ENCODE peak calls at places on chromosomes 4 and X, in six cellular contexts. Q, R, K, I, M and U are unnamed samples.

GRCh38 chr4:13088726-13089658 is 395.1 kb downstream of the RAB28 start:
- DNase-seq in R (no peak), K (no peak), I (no peak), M (peak), Q (no peak), U (no peak)

GRCh38 chrX:153735274-153735673 is 10.6 kb downstream of the ABCD1 start:
- DNase-seq in K (no peak), M (no peak), Q (no peak), I (no peak), R (no peak), U (no peak)

GRCh38 chr4:138938371-138938699 is 77.2 kb upstream of the NOCT start:
- DNase-seq in Q (peak), R (no peak), I (peak), K (no peak), M (no peak), U (peak)

GRCh38 chr4:47011189-47011518 is 17.8 kb upstream of the GABRA4 start:
- DNase-seq in Q (no peak), K (no peak), R (no peak), I (no peak), M (no peak), U (no peak)

GRCh38 chrX:75155454-75155829 is 641 bp downstream of the ABCB7 start:
- DNase-seq in M (no peak), Q (no peak), R (no peak), I (no peak), K (peak), U (peak)

GRCh38 chr4:22238742-22239141 is 277.1 kb downstream of the ADGRA3 start:
- DNase-seq in K (no peak), I (no peak), M (no peak), Q (peak), R (no peak), U (no peak)

GRCh38 chr4:10033191-10033881 is 12.0 kb upstream of the SLC2A9 start:
- DNase-seq in K (no peak), R (no peak), I (peak), Q (peak), M (peak), U (no peak)

GRCh38 chr4:86762649-86763048 is 86.5 kb downstream of the SLC10A6 start:
- DNase-seq in M (no peak), K (no peak), R (no peak), Q (no peak), I (no peak), U (no peak)

GRCh38 chrX:70525733-70526132 is 81.1 kb downstream of the DLG3 start:
- DNase-seq in K (no peak), Q (peak), I (no peak), R (no peak), M (no peak), U (no peak)

GRCh38 chr4:144399927-144400326 is 246.0 kb upstream of the HHIP start:
- DNase-seq in K (no peak), Q (peak), R (no peak), I (peak), M (peak), U (no peak)

GRCh38 chrX:34350552-34350951 is 218.4 kb upstream of the FAM47A start:
- DNase-seq in Q (no peak), K (no peak), I (peak), R (no peak), M (no peak), U (no peak)

GRCh38 chr4:153156263-153156662 is 48.0 kb upstream of the TRIM2 start:
- DNase-seq in R (no peak), Q (no peak), I (peak), K (no peak), M (no peak), U (no peak)

GRCh38 chrX:39642071-39642470 is 455.7 kb downstream of the BCOR start:
- DNase-seq in R (no peak), M (no peak), K (no peak), I (peak), Q (peak), U (no peak)

GRCh38 chr4:107734120-107734519 is 14.1 kb upstream of the PAPSS1 start:
- DNase-seq in M (no peak), R (no peak), I (peak), K (no peak), Q (no peak), U (no peak)

GRCh38 chrX:20144491-20144890 is 2.9 kb upstream of the EIF1AX start:
- DNase-seq in R (no peak), I (peak), M (peak), K (no peak), Q (no peak), U (no peak)

GRCh38 chrX:110173192-110174175 is 144.4 kb downstream of the AMMECR1 start:
- DNase-seq in Q (no peak), I (peak), M (no peak), R (no peak), K (no peak), U (no peak)

GRCh38 chr4:86356425-86356824 is 3.4 kb downstream of the MAPK10 start:
- DNase-seq in M (no peak), I (no peak), Q (no peak), R (no peak), K (peak), U (no peak)

GRCh38 chr4:6500481-6501135 is 28.2 kb upstream of the PPP2R2C start:
- DNase-seq in M (no peak), Q (no peak), I (no peak), R (peak), K (no peak), U (no peak)

GRCh38 chrX:154327026-154327820 is 31.6 kb downstream of the TKTL1 start:
- DNase-seq in Q (no peak), I (no peak), M (no peak), R (no peak), K (no peak), U (no peak)

GRCh38 chr4:4962928-4963327 is 56.3 kb downstream of the CYTL1 start:
- DNase-seq in I (no peak), K (no peak), M (no peak), R (no peak), Q (no peak), U (no peak)

GRCh38 chrX:41739871-41740270 is 15.9 kb downstream of the GPR82 start:
- DNase-seq in I (no peak), K (no peak), R (no peak), Q (no peak), M (no peak), U (no peak)

GRCh38 chrX:49106930-49107329 is 16.6 kb downstream of the GPKOW start:
- DNase-seq in Q (peak), I (peak), M (peak), R (no peak), K (no peak), U (no peak)

GRCh38 chrX:137431693-137432488 is 134.0 kb upstream of the ZIC3 start:
- DNase-seq in I (no peak), Q (no peak), K (no peak), R (no peak), M (no peak), U (no peak)

GRCh38 chr4:161799687-161800086 is 364.1 kb downstream of the FSTL5 start:
- DNase-seq in I (no peak), Q (no peak), R (no peak), M (no peak), K (no peak), U (no peak)

GRCh38 chr4:168051526-168051925 is 40.8 kb upstream of the ANXA10 start:
- DNase-seq in M (no peak), Q (no peak), K (no peak), R (no peak), I (no peak), U (no peak)

GRCh38 chr4:78987683-78988082 is 48.4 kb upstream of the PAQR3 start:
- DNase-seq in R (no peak), K (no peak), M (no peak), I (no peak), Q (no peak), U (no peak)

GRCh38 chr4:145494666-145495065 is 13.0 kb downstream of the SMAD1 start:
- DNase-seq in I (no peak), Q (no peak), R (no peak), M (no peak), K (no peak), U (no peak)

GRCh38 chr4:160675550-160675949 is 1488.2 kb downstream of the FSTL5 start:
- DNase-seq in K (no peak), I (no peak), M (no peak), Q (no peak), R (no peak), U (no peak)

GRCh38 chr4:16122784-16123183 is 39.0 kb upstream of the PROM1 start:
- DNase-seq in Q (no peak), R (no peak), K (no peak), M (no peak), I (no peak), U (no peak)

GRCh38 chr4:70315928-70316327 is 18.9 kb upstream of the CABS1 start:
- DNase-seq in M (no peak), R (no peak), K (no peak), Q (no peak), I (no peak), U (no peak)

GRCh38 chrX:12685541-12685940 is 105.7 kb upstream of the PRPS2 start:
- DNase-seq in I (peak), Q (no peak), M (no peak), R (no peak), K (no peak), U (no peak)

GRCh38 chr4:688695-689497 is at the start of gene SLC49A3:
- DNase-seq in R (no peak), K (no peak), Q (peak), I (peak), M (no peak), U (peak)

GRCh38 chr4:75542824-75543223 is 13.0 kb upstream of the ODAPH start:
- DNase-seq in Q (peak), R (no peak), K (no peak), M (peak), I (peak), U (no peak)

GRCh38 chr4:142846729-142847606 is 867 bp upstream of the INPP4B start:
- DNase-seq in Q (peak), K (peak), I (peak), R (no peak), M (no peak), U (peak)

GRCh38 chr4:106898621-106899230 is 137.4 kb downstream of the DKK2 start:
- DNase-seq in Q (peak), R (no peak), K (no peak), M (peak), I (peak), U (peak)

DNA sequence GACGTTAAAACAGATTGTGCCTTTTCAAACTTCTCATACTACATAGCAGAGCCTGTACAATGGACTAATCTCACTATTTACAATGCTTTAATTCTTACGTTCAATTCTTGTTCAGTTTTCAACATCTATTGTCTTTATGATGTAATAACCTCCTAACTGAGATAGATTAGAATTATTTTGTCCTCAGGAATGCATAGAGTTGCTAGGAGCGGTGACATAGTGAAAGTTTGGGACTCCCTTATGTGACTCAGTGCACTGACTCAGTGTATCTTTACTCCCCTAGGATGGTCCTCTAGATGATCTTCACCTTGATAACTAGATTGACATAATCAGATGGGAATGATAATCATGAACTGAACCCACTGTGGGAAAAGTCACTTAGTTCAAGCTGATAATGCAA is 151.5 kb downstream of the VEGFC start:
- DNase-seq in M (peak), R (no peak), Q (no peak), I (no peak), K (no peak), U (no peak)
- TF ChIP-seq CTCF in M (no peak), R (no peak), Q (no peak), I (no peak), K (no peak), U (no peak)

GRCh38 chr4:33751050-33751449 is 2493.3 kb downstream of the ARAP2 start:
- DNase-seq in K (no peak), M (no peak), Q (no peak), R (no peak), I (no peak), U (no peak)

GRCh38 chr4:33746979-33747378 is 2497.3 kb downstream of the ARAP2 start:
- DNase-seq in R (no peak), I (no peak), Q (no peak), K (no peak), M (no peak), U (no peak)
- TF ChIP-seq CTCF in R (no peak), I (no peak), Q (no peak), K (no peak), M (no peak), U (no peak)

GRCh38 chrX:23616361-23616760 is 50.9 kb upstream of the PRDX4 start:
- DNase-seq in M (peak), K (no peak), R (no peak), Q (peak), I (peak), U (peak)
- TF ChIP-seq CTCF in M (peak), K (peak), R (peak), Q (peak), I (peak), U (peak)

GRCh38 chr4:56870927-56871326 is 36.8 kb upstream of the REST start:
- DNase-seq in M (no peak), K (no peak), I (peak), Q (peak), R (no peak), U (no peak)
- TF ChIP-seq CTCF in M (no peak), K (no peak), I (no peak), Q (no peak), R (no peak), U (no peak)

GRCh38 chrX:148942754-148943153 is 442.3 kb downstream of the AFF2 start:
- DNase-seq in K (no peak), I (no peak), Q (no peak), R (no peak), M (no peak), U (no peak)

DNA sequence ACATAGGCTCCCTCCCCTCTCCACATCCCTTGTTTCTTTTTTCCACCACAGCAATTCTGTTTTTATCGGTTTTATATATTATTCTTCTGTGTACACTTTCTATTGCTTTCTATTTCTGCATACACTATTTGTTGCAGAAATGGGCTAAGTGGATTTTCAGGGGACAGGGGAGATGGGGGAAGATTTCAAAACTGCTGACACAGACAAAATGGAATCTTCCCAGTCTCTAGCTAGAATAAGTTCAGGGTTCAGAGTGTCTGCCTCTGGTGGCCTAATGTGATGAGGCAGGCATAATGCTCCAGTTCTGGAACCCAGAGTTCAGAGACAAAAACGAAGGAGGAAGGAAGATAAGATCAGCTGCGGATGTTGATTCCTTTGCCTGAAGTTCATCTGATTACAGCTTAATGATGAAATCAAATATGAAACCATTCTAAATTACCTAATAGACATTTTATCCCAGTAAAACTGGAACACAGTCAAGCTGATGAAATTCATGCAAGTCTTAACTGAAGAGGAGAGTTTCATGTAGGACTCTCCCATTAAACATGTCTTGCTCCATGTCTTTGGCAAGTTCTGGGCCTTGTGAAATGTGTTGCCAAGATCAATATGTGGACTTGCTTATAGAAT is 447.1 kb downstream of the AFF2 start:
- DNase-seq in K (no peak), M (no peak), Q (no peak), I (peak), R (no peak), U (no peak)
- TF ChIP-seq CTCF in K (no peak), M (peak), Q (no peak), I (no peak), R (no peak), U (no peak)

GRCh38 chrX:139877710-139878414 is 55.0 kb downstream of the ATP11C start:
- DNase-seq in K (no peak), Q (no peak), I (peak), M (no peak), R (no peak), U (no peak)
- TF ChIP-seq CTCF in K (no peak), Q (no peak), I (no peak), M (no peak), R (no peak), U (no peak)

GRCh38 chrX:144566592-144566991 is 680.7 kb upstream of the SPANXN1 start:
- DNase-seq in Q (no peak), I (no peak), M (no peak), R (no peak), K (no peak), U (no peak)
- TF ChIP-seq CTCF in Q (no peak), I (no peak), M (no peak), R (no peak), K (no peak), U (no peak)

GRCh38 chr4:186095406-186095805 is 9.1 kb upstream of the FAM149A start:
- DNase-seq in I (no peak), R (no peak), K (no peak), Q (no peak), M (no peak), U (no peak)

GRCh38 chr4:186092296-186092695 is 12.2 kb upstream of the FAM149A start:
- DNase-seq in M (no peak), K (no peak), R (no peak), Q (no peak), I (no peak), U (no peak)

GRCh38 chr4:186096681-186097080 is 7.8 kb upstream of the FAM149A start:
- DNase-seq in R (no peak), K (no peak), M (no peak), Q (no peak), I (no peak), U (no peak)

GRCh38 chr4:186102931-186103330 is 1.6 kb upstream of the FAM149A start:
- DNase-seq in Q (no peak), K (no peak), I (no peak), R (no peak), M (no peak), U (no peak)

DNA sequence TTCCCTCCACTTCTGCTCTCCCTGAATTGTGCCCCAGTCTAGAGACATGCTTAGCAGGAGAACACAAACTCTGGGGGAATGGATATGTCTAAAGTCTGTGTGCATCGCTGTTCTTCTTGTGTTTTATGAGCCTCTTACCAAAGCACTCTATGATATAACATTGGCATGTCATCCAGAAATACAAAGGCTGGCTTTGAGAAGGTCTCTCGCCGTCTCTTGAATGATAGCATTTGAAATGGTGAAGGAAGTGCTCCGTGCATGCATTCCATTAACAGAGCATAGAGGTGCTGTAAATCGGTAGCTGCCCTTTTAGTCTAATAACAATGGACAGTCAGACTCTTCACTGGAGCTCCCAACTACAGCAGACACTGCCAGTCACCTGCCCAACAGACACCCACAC is 7.1 kb upstream of the FAM149A start:
- DNase-seq in I (no peak), K (no peak), Q (no peak), M (no peak), R (no peak), U (no peak)
- TF ChIP-seq CTCF in I (no peak), K (no peak), Q (no peak), M (no peak), R (no peak), U (no peak)

DNA sequence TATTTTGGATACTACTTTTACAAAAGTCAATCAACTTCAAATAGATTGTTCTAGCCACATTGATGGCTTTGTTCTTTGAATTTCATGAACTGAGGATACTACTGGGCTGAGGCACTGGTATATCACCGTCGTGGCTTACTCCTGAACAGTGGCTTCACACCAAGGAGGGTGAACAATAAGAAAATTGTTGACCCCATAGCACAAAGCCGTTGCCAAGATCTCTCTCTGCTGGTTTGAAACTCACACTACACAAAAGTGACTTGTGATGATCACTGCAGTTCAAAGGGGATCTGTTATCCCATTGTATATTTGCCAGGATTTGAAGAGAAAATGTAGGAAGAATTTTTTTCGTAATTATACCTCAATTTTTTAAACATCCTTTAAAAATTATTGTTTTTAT is 119.6 kb downstream of the PDLIM5 start:
- DNase-seq in R (no peak), Q (no peak), I (no peak), K (no peak), M (no peak), U (no peak)
- TF ChIP-seq CTCF in R (no peak), Q (no peak), I (no peak), K (no peak), M (peak), U (no peak)

GRCh38 chr4:82797048-82797590 is 1.5 kb downstream of the SCD5 start:
- DNase-seq in Q (no peak), M (no peak), I (peak), R (no peak), K (no peak), U (peak)
- TF ChIP-seq CTCF in Q (no peak), M (no peak), I (no peak), R (no peak), K (no peak), U (no peak)